ENCODE peak calls at places on chromosomes 7 and 10, in ten cellular contexts. W is progenitor cell of endocrine pancreas; S is effector CD4-positive, alpha-beta T cell; H is fibroblast of the conjunctiva; Z is kidney tubule cell; E is skeletal muscle cell; N is nucleus accumbens; T is lung; V is naive thymus-derived CD8-positive, alpha-beta T cell; Y is AG08395. U is an unnamed sample.
A peak's percentile ranks its signal among the peaks of the same experiment; 100 is the strongest.

GRCh38 chr7:22980422-22980821 is 33.5 kb downstream of the HYCC1 start:
- DNase-seq in S (no peak), Y (peak; percentile 64), H (peak; percentile 39), E (peak; percentile 26), N (no peak), W (no peak), Z (peak; percentile 46), T (no peak), V (no peak), U (no peak)

GRCh38 chr10:36564433-36564832 is 561.0 kb upstream of the ANKRD30A start:
- DNase-seq in E (no peak), W (no peak), H (no peak), N (no peak), V (no peak), S (no peak), T (no peak), Z (no peak), Y (no peak), U (no peak)

GRCh38 chr7:47301657-47302295 is 280.1 kb downstream of the TNS3 start:
- DNase-seq in H (no peak), W (no peak), Z (no peak), N (no peak), E (no peak), Y (no peak), V (no peak), T (no peak), S (no peak), U (no peak)

GRCh38 chr7:55966851-55967250 is 2.5 kb downstream of the NIPSNAP2 start:
- DNase-seq in E (no peak), S (no peak), H (no peak), Z (no peak), N (no peak), T (no peak), V (no peak), Y (no peak), W (no peak), U (no peak)

GRCh38 chr10:13360587-13360986 is 12.5 kb upstream of the SEPHS1 start:
- DNase-seq in E (no peak), T (no peak), W (no peak), S (no peak), Z (no peak), V (no peak), H (no peak), Y (no peak), N (no peak), U (no peak)

GRCh38 chr10:30562787-30563186 is 66.8 kb downstream of the LYZL2 start:
- DNase-seq in Y (no peak), T (no peak), N (no peak), E (no peak), H (no peak), V (no peak), Z (peak; percentile 53), W (no peak), S (no peak), U (no peak)

GRCh38 chr10:129707406-129708388 is 240.7 kb downstream of the MGMT start:
- DNase-seq in V (no peak), E (peak; percentile 56), T (peak; percentile 41), Y (no peak), H (peak; percentile 61), N (no peak), Z (no peak), W (no peak), S (no peak), U (no peak)

GRCh38 chr10:623477-624311 is 65.8 kb downstream of the DIP2C start:
- DNase-seq in H (no peak), N (no peak), V (no peak), S (no peak), Z (peak; percentile 50), W (no peak), T (no peak), Y (no peak), E (no peak), U (no peak)

GRCh38 chr7:8125680-8126444 is 136.1 kb downstream of the ICA1 start:
- DNase-seq in N (no peak), T (no peak), E (no peak), S (peak; percentile 74), V (peak; percentile 88), H (no peak), Y (no peak), W (no peak), Z (no peak), U (no peak)

GRCh38 chr7:78301361-78301760 is 502.8 kb downstream of the PHTF2 start:
- DNase-seq in S (no peak), Z (peak; percentile 93), N (no peak), V (no peak), Y (peak; percentile 74), H (no peak), E (no peak), T (no peak), W (no peak), U (no peak)

GRCh38 chr10:116723428-116724281 is 18.7 kb downstream of the HSPA12A start:
- DNase-seq in Z (no peak), H (no peak), S (peak; percentile 17), N (no peak), E (no peak), T (no peak), W (no peak), Y (no peak), V (peak; percentile 82), U (no peak)

GRCh38 chr10:131784363-131785120 is 116.3 kb upstream of the PPP2R2D start:
- DNase-seq in V (no peak), N (no peak), W (no peak), E (no peak), H (no peak), S (no peak), Y (no peak), T (no peak), Z (no peak), U (no peak)

GRCh38 chr7:155256761-155257481 is 40.8 kb upstream of the INSIG1 start:
- DNase-seq in H (no peak), Z (no peak), T (no peak), Y (no peak), W (no peak), E (no peak), S (no peak), V (no peak), N (no peak), U (no peak)

U was measured in NCI-H460.